ENCODE peak calls at places on chromosomes 6 and 20, in ten cellular contexts. E is ovary; H is germinal center; Z is NCI-H1436; R is SK-N-SH; C is stimulated activated CD8-positive, alpha-beta memory T cell treated with anti-CD3 and anti-CD28 coated beads, Interleukin-4, amount 100 ng/mL, for 48 hours; O is HFFc6; J is NCI-H146; Q is pancreas; N is stimulated activated CD4-positive, alpha-beta T cell treated with anti-CD3 and anti-CD28 coated beads, Interleukin-12 subunit alpha, Interleukin-12 subunit beta, amount 100 ng/mL, for 48 hours. S is an unnamed sample.
A peak's percentile ranks its signal among the peaks of the same experiment; 100 is the strongest.

GRCh38 chr20:61490721-61491120 is 238.7 kb downstream of the CDH4 start:
- DNase-seq in R (no peak), C (no peak), Q (no peak), H (no peak), O (no peak), J (no peak), N (no peak), E (no peak), Z (no peak), S (no peak)

GRCh38 chr20:45405566-45406259 is 2.4 kb upstream of the DBNDD2 start:
- DNase-seq in J (peak; percentile 54), O (no peak), Z (no peak), Q (no peak), C (no peak), E (peak; percentile 38), N (no peak), R (peak; percentile 75), H (peak; percentile 10), S (peak; percentile 34)

GRCh38 chr6:90217621-90218496 is 78.8 kb downstream of the BACH2 start:
- DNase-seq in J (no peak), R (no peak), E (no peak), Z (no peak), Q (peak; percentile 77), H (no peak), N (no peak), C (no peak), O (no peak), S (no peak)

GRCh38 chr20:957544-957943 is 41.4 kb upstream of the ANGPT4 start:
- DNase-seq in N (no peak), Z (no peak), H (no peak), O (peak; percentile 19), Q (no peak), C (no peak), J (no peak), E (no peak), R (no peak), S (peak; percentile 22)

GRCh38 chr6:79544939-79545450 is 7.8 kb upstream of the LCA5 start:
- DNase-seq in O (peak; percentile 100), H (peak; percentile 56), E (peak; percentile 74), N (no peak), R (peak; percentile 75), J (peak; percentile 97), C (no peak), Q (peak; percentile 33), Z (peak; percentile 86), S (peak; percentile 98)

GRCh38 chr20:17525650-17526049 is 5.5 kb downstream of the BFSP1 start:
- DNase-seq in H (peak; percentile 31), Z (no peak), Q (no peak), R (peak; percentile 50), C (no peak), J (peak; percentile 45), O (no peak), N (no peak), E (no peak), S (peak; percentile 45)

GRCh38 chr6:134928151-134928917 is 21.6 kb downstream of the ALDH8A1 start:
- DNase-seq in R (no peak), C (no peak), Q (no peak), N (no peak), H (no peak), E (no peak), O (no peak), J (no peak), Z (no peak), S (no peak)

GRCh38 chr6:25312703-25313102 is 33.5 kb downstream of the CARMIL1 start:
- DNase-seq in E (no peak), O (peak; percentile 68), Z (no peak), Q (no peak), N (no peak), R (no peak), H (no peak), J (no peak), C (no peak), S (peak; percentile 61)

GRCh38 chr20:48769111-48769879 is 58.5 kb downstream of the PREX1 start:
- DNase-seq in N (peak; percentile 91), E (no peak), H (no peak), Q (no peak), J (peak; percentile 21), R (no peak), Z (no peak), O (no peak), C (peak; percentile 95), S (peak; percentile 39)

GRCh38 chr6:73516712-73517489 is 3.9 kb downstream of the EEF1A1 start:
- DNase-seq in C (no peak), O (no peak), Z (no peak), H (no peak), Q (no peak), J (no peak), E (no peak), R (no peak), N (peak; percentile 24), S (peak; percentile 64)

GRCh38 chr20:3238616-3239025 is 369 bp downstream of the SLC4A11 start:
- DNase-seq in O (peak; percentile 31), J (peak; percentile 52), C (peak; percentile 71), N (peak; percentile 30), Q (no peak), R (no peak), H (peak; percentile 63), Z (no peak), E (no peak), S (no peak)

GRCh38 chr6:33787954-33788693 is 806 bp downstream of the LEMD2 start:
- DNase-seq in E (peak; percentile 75), O (peak; percentile 74), N (peak; percentile 24), C (peak; percentile 75), Q (peak; percentile 42), R (peak; percentile 87), H (peak; percentile 74), J (peak; percentile 65), Z (no peak), S (peak; percentile 87)

GRCh38 chr6:149905371-149905910 is 7.5 kb upstream of the RAET1E start:
- DNase-seq in Z (no peak), O (no peak), Q (no peak), H (no peak), N (no peak), J (no peak), R (no peak), C (peak; percentile 3), E (no peak), S (no peak)

GRCh38 chr20:24718696-24719095 is 230.4 kb upstream of the CST7 start:
- DNase-seq in E (no peak), N (no peak), Q (no peak), Z (no peak), R (no peak), C (no peak), J (peak; percentile 38), O (no peak), H (no peak), S (no peak)

GRCh38 chr6:69449887-69450286 is 346.9 kb downstream of the LMBRD1 start:
- DNase-seq in J (no peak), Z (no peak), N (no peak), O (no peak), R (no peak), H (no peak), C (no peak), Q (no peak), E (no peak), S (no peak)

GRCh38 chr6:169288591-169288990 is 34.9 kb upstream of the THBS2 start:
- DNase-seq in Z (no peak), C (no peak), N (no peak), R (no peak), J (no peak), E (no peak), H (no peak), O (no peak), Q (no peak), S (no peak)

GRCh38 chr20:14219801-14220461 is 117.5 kb downstream of the FLRT3 start:
- DNase-seq in Z (peak; percentile 5), E (no peak), C (no peak), N (no peak), J (peak; percentile 84), O (no peak), H (no peak), Q (no peak), R (no peak), S (no peak)

GRCh38 chr6:161743526-161744196 is 469.8 kb upstream of the AGPAT4 start:
- DNase-seq in R (no peak), J (no peak), N (no peak), Z (no peak), E (no peak), C (no peak), Q (no peak), H (no peak), O (no peak), S (no peak)

GRCh38 chr20:35002426-35003210 is 47.0 kb downstream of the MYH7B start:
- DNase-seq in R (no peak), O (no peak), J (no peak), Z (no peak), H (no peak), N (no peak), C (no peak), E (no peak), Q (no peak), S (no peak)

GRCh38 chr6:157070403-157071107 is 252.8 kb downstream of the TMEM242 start:
- DNase-seq in H (no peak), Q (no peak), E (no peak), O (no peak), C (no peak), Z (no peak), J (peak; percentile 72), N (no peak), R (no peak), S (no peak)